ENCODE peak calls at places on chromosome 13, in nine cellular contexts. T is colonic mucosa, A is GM12865, G is choroid plexus epithelial cell, R is pancreas, P is cardiac fibroblast, O is kidney epithelial cell, E is cardiac muscle cell, N is gastrocnemius medialis. X is an unnamed sample.

GRCh38 chr13:113024466-113024865 is 55.5 kb downstream of the MCF2L start:
- DNase-seq in T (no peak), A (no peak), G (no peak), R (no peak), P (no peak), O (no peak), E (no peak), N (no peak), X (no peak)

GRCh38 chr13:75621147-75621546 is 15.0 kb upstream of the LMO7 start:
- DNase-seq in T (no peak), A (no peak), G (peak; percentile 72), R (no peak), P (peak; percentile 78), O (no peak), E (no peak), N (no peak), X (no peak)

GRCh38 chr13:99648905-99649304 is 147.6 kb downstream of the TM9SF2 start:
- DNase-seq in T (peak; percentile 0), A (no peak), G (no peak), R (no peak), P (no peak), O (no peak), E (no peak), N (no peak), X (no peak)

GRCh38 chr13:79772811-79773210 is 291.9 kb downstream of the NDFIP2 start:
- DNase-seq in T (no peak), A (no peak), G (peak; percentile 18), R (no peak), P (no peak), O (no peak), E (no peak), N (no peak), X (no peak)

GRCh38 chr13:104993708-104994107 is 1541.8 kb downstream of the EFNB2 start:
- DNase-seq in T (no peak), A (no peak), G (no peak), R (no peak), P (no peak), O (no peak), E (peak; percentile 3), N (no peak), X (no peak)

GRCh38 chr13:91544723-91545122 is 146.3 kb downstream of the GPC5 start:
- DNase-seq in T (no peak), A (no peak), G (no peak), R (no peak), P (no peak), O (no peak), E (peak; percentile 32), N (no peak), X (no peak)

GRCh38 chr13:45713721-45714120 is 11.6 kb downstream of the CBY2 start:
- DNase-seq in T (no peak), A (no peak), G (no peak), R (no peak), P (no peak), O (no peak), E (no peak), N (no peak), X (no peak)

GRCh38 chr13:113585828-113586355 is 1.3 kb downstream of the TFDP1 start:
- DNase-seq in T (peak; percentile 16), A (no peak), G (peak; percentile 13), R (peak; percentile 8), P (peak; percentile 11), O (no peak), E (no peak), N (no peak), X (peak; percentile 18)

GRCh38 chr13:111511219-111511732 is 190.8 kb downstream of the TEX29 start:
- DNase-seq in T (no peak), A (no peak), G (no peak), R (no peak), P (no peak), O (no peak), E (no peak), N (no peak), X (no peak)

GRCh38 chr13:109720758-109721184 is 65.6 kb downstream of the IRS2 start:
- DNase-seq in T (no peak), A (no peak), G (no peak), R (no peak), P (no peak), O (no peak), E (no peak), N (no peak), X (no peak)

GRCh38 chr13:110137677-110138008 is 169.3 kb downstream of the COL4A1 start:
- DNase-seq in T (peak; percentile 36), A (peak; percentile 69), G (no peak), R (peak; percentile 53), P (no peak), O (peak; percentile 26), E (peak; percentile 52), N (peak; percentile 70), X (no peak)

GRCh38 chr13:48738261-48738755 is 84.6 kb downstream of the CYSLTR2 start:
- DNase-seq in T (no peak), A (no peak), G (no peak), R (no peak), P (no peak), O (no peak), E (no peak), N (no peak), X (no peak)

GRCh38 chr13:46667687-46668281 is 114.8 kb downstream of the LRCH1 start:
- DNase-seq in T (no peak), A (peak; percentile 76), G (no peak), R (no peak), P (no peak), O (no peak), E (no peak), N (no peak), X (no peak)

GRCh38 chr13:74978596-74978995 is 503.4 kb downstream of the TBC1D4 start:
- DNase-seq in T (no peak), A (no peak), G (no peak), R (no peak), P (no peak), O (peak; percentile 86), E (no peak), N (no peak), X (no peak)

GRCh38 chr13:36999054-36999927 is at the start of gene ALG5:
- DNase-seq in T (peak; percentile 91), A (peak; percentile 94), G (peak; percentile 89), R (peak; percentile 94), P (peak; percentile 85), O (peak; percentile 44), E (peak; percentile 94), N (peak; percentile 84), X (peak; percentile 98)

GRCh38 chr13:30108913-30109237 is 198.5 kb downstream of the KATNAL1 start:
- DNase-seq in T (peak; percentile 94), A (no peak), G (no peak), R (peak; percentile 84), P (no peak), O (peak; percentile 31), E (no peak), N (no peak), X (no peak)

GRCh38 chr13:30159446-30159839 is 147.9 kb downstream of the KATNAL1 start:
- DNase-seq in T (no peak), A (peak; percentile 53), G (peak; percentile 96), R (no peak), P (peak; percentile 91), O (peak; percentile 68), E (no peak), N (no peak), X (no peak)

GRCh38 chr13:30429721-30430694 is 7.7 kb downstream of the UBE2L5 start:
- DNase-seq in T (no peak), A (peak; percentile 72), G (peak; percentile 93), R (no peak), P (peak; percentile 92), O (peak; percentile 85), E (no peak), N (no peak), X (no peak)

DNA sequence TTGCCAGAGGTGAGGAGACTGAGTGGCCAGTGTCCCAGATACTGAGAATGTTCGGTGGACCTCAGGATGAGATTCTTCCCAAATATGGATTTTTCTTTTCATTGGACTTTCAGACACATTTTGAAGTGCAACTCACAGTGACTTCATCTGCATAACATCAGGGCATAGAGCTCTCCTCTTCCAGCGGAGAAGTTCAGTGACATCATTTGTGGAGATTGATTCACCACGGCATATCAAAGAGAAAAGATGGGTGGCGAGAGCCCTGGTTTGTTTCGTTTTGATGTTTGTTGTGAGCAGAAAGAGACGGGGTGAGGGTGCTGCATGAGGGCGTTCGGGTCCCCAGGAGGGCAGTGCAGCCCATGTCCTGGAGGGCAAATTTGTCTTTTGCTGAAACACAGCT is 120.2 kb upstream of the GPR12 start:
- DNase-seq in T (no peak), A (no peak), G (no peak), R (no peak), P (no peak), O (no peak), E (no peak), N (no peak), X (no peak)
- H3K4me3 ChIP-seq in T (no peak overlapping the region), A (no peak overlapping the region), G (no peak overlapping the region), R (no peak overlapping the region), P (no peak overlapping the region), O (no peak overlapping the region), E (no peak overlapping the region), N (no peak overlapping the region), X (no peak overlapping the region)

GRCh38 chr13:26541041-26541440 is 16.4 kb upstream of the WASF3 start:
- DNase-seq in T (no peak), A (no peak), G (no peak), R (no peak), P (no peak), O (no peak), E (no peak), N (no peak), X (no peak)
- H3K4me3 ChIP-seq in T (no peak overlapping the region), A (no peak overlapping the region), G (no peak overlapping the region), R (no peak overlapping the region), P (no peak overlapping the region), O (no peak overlapping the region), E (no peak overlapping the region), N (no peak overlapping the region), X (no peak overlapping the region)

GRCh38 chr13:43293008-43293407 is 269.6 kb downstream of the DNAJC15 start:
- DNase-seq in T (no peak), A (no peak), G (no peak), R (no peak), P (peak; percentile 6), O (no peak), E (no peak), N (no peak), X (no peak)
- H3K4me3 ChIP-seq in T (no peak overlapping the region), A (no peak overlapping the region), G (no peak overlapping the region), R (no peak overlapping the region), P (no peak overlapping the region), O (no peak overlapping the region), E (no peak overlapping the region), N (no peak overlapping the region), X (no peak overlapping the region)

DNA sequence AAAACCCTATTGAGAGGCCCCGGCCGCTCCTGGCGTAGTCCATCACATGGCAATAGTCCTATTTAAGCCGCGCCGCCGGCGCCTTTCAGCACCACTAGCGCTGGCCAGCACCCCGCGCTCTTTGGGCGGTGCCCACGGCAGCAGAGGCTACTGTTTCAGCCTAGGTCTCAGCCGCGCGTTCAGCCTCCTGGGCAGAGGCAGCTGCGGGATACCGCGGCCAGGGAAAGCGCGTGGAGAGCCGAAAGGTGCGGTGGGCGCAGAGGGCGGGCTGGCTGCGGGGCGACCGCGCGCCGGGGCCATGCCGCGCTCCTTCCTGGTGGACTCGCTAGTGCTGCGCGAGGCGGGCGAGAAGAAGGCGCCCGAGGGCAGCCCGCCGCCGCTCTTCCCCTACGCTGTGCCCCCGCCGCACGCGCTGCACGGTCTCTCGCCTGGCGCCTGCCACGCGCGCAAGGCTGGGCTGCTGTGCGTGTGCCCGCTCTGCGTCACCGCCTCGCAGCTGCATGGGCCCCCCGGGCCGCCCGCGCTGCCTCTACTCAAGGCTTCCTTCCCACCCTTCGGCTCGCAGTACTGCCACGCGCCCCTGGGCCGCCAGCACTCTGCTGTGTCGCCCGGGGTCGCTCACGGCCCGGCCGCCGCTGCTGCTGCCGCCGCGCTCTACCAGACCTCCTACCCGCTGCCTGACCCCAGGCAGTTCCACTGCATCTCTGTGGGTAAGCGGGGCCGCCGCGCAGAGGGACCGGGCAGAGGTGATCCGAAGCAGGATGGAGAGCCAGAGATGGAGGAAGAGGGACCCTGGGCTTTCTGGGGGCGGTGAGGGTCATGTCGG is at the start of gene GSX1:
- DNase-seq in T (peak; percentile 44), A (peak; percentile 23), G (peak; percentile 80), R (peak; percentile 83), P (peak; percentile 77), O (peak; percentile 7), E (peak; percentile 95), N (peak; percentile 19), X (peak; percentile 48)
- H3K4me3 ChIP-seq in T (no peak within 1 kb of the TSS), A (no peak within 1 kb of the TSS), G (no peak within 1 kb of the TSS), R (no peak within 1 kb of the TSS), P (no peak within 1 kb of the TSS), O (no peak within 1 kb of the TSS), E (no peak within 1 kb of the TSS), N (peak within 1 kb of the TSS; percentile 50), X (peak within 1 kb of the TSS; percentile 59)